ENCODE peak calls at places on chromosomes 13 and 19, in seven cellular contexts. B, L, C, O, Q, G and N are unnamed samples. For H3K36me3, the result is how much of the 10 kb centered on the place peaks cover.

GRCh38 chr13:37870895-37871550 is 1.5 kb upstream of the TRPC4 start:
- DNase-seq in B (no peak), G (no peak), L (no peak), O (no peak), C (no peak), Q (no peak), N (no peak)

GRCh38 chr13:93352616-93353015 is 126.0 kb downstream of the GPC6 start:
- DNase-seq in G (no peak), O (no peak), Q (no peak), C (no peak), L (no peak), B (no peak), N (no peak)

GRCh38 chr19:6849876-6850275 is 37.5 kb upstream of the ADGRE1 start:
- DNase-seq in L (no peak), C (no peak), O (no peak), B (no peak), Q (no peak), G (no peak), N (no peak)

GRCh38 chr19:56595548-56595899 is 422 bp downstream of the ZNF71 start:
- DNase-seq in B (no peak), L (no peak), G (no peak), C (no peak), Q (no peak), O (no peak), N (no peak)

GRCh38 chr19:29526730-29527499 is 1.1 kb downstream of the VSTM2B start:
- DNase-seq in O (no peak), C (peak), B (no peak), Q (no peak), G (peak), L (no peak), N (no peak)

GRCh38 chr13:106477303-106477702 is 58.2 kb downstream of the EFNB2 start:
- DNase-seq in C (no peak), L (no peak), G (no peak), B (no peak), O (peak), Q (no peak), N (no peak)

GRCh38 chr19:39827216-39827615 is 6.7 kb downstream of the DYRK1B start:
- DNase-seq in C (no peak), L (no peak), O (no peak), B (no peak), Q (no peak), G (no peak), N (no peak)

GRCh38 chr19:17997969-17998826 is 9.8 kb upstream of the ARRDC2 start:
- DNase-seq in Q (no peak), B (peak), L (no peak), C (no peak), G (peak), O (no peak), N (no peak)

GRCh38 chr13:28339419-28339818 is 155.5 kb downstream of the FLT1 start:
- DNase-seq in C (no peak), L (no peak), O (no peak), B (no peak), G (no peak), Q (no peak), N (no peak)

GRCh38 chr19:35846038-35846668 is 6.2 kb downstream of the NPHS1 start:
- DNase-seq in L (no peak), O (peak), B (no peak), C (no peak), Q (no peak), G (no peak), N (no peak)

GRCh38 chr19:31533114-31533513 is 183.9 kb upstream of the TSHZ3 start:
- DNase-seq in G (no peak), Q (no peak), O (no peak), L (no peak), B (no peak), C (no peak), N (no peak)

GRCh38 chr19:48554385-48555091 is 2.6 kb downstream of the SULT2B1 start:
- DNase-seq in L (no peak), B (no peak), O (no peak), G (no peak), Q (no peak), C (no peak), N (no peak)

GRCh38 chr13:32881074-32881791 is 135.0 kb upstream of the KL start:
- DNase-seq in L (no peak), C (no peak), O (no peak), Q (no peak), G (no peak), B (no peak), N (no peak)

GRCh38 chr13:75016225-75016624 is 465.7 kb downstream of the TBC1D4 start:
- DNase-seq in G (no peak), C (no peak), B (no peak), O (no peak), L (no peak), Q (no peak), N (no peak)

GRCh38 chr13:39682788-39683187 is 27.3 kb downstream of the COG6 start:
- DNase-seq in G (no peak), L (no peak), Q (no peak), O (no peak), C (no peak), B (no peak), N (no peak)

GRCh38 chr13:40130871-40131636 is 475.6 kb downstream of the COG6 start:
- DNase-seq in O (no peak), Q (no peak), C (no peak), B (no peak), L (no peak), G (no peak), N (no peak)

GRCh38 chr13:34156841-34157365 is 339.0 kb downstream of the RFC3 start:
- DNase-seq in C (peak), L (peak), G (no peak), Q (no peak), B (peak), O (peak), N (no peak)

GRCh38 chr13:65026505-65026904 is 2203.6 kb downstream of the PCDH9 start:
- DNase-seq in B (no peak), L (no peak), O (no peak), Q (no peak), C (no peak), G (no peak), N (no peak)

GRCh38 chr19:35734273-35734672 is 8.0 kb downstream of the IGFLR1 start:
- DNase-seq in O (no peak), L (no peak), Q (no peak), G (no peak), C (no peak), B (no peak), N (no peak)

DNA sequence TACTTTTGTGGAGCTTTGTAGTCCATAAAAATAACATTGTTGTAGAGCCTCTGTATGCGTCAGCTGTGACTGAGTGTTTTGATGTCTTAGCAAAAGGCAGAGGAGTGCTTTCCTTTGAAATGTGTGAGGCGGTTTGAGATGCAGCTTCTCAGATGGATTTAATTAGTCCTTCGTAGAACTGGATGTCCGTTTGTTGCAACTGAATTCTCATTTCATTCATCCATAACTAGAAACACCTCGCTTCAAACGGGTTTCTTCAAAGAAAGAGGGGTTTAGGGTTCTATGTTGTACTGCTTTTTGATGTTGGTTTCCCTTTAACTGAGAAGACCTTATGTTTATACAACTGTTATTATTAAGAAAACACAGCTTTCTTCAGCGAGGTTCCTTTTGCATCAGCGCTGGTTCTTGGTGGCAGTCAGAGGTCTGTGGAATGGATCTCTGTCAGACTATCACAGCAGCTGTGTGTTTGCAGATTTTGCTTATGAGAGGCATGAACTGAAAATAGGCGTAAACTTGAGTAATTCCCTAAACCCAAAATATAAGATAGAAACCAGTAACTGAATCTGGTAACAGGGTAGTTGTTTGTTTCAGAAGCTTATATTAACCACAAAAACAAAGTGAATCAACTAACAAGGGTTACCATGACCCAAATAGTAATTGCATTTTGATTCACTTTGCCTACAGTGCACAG is 194.4 kb downstream of the GGACT start:
- DNase-seq in Q (no peak), O (no peak), L (no peak), B (no peak), G (no peak), C (no peak), N (no peak)
- H3K36me3 ChIP-seq in Q (under half), O (under half), L (under half), B (under half), G (under half), C (under half), N (under half)

DNA sequence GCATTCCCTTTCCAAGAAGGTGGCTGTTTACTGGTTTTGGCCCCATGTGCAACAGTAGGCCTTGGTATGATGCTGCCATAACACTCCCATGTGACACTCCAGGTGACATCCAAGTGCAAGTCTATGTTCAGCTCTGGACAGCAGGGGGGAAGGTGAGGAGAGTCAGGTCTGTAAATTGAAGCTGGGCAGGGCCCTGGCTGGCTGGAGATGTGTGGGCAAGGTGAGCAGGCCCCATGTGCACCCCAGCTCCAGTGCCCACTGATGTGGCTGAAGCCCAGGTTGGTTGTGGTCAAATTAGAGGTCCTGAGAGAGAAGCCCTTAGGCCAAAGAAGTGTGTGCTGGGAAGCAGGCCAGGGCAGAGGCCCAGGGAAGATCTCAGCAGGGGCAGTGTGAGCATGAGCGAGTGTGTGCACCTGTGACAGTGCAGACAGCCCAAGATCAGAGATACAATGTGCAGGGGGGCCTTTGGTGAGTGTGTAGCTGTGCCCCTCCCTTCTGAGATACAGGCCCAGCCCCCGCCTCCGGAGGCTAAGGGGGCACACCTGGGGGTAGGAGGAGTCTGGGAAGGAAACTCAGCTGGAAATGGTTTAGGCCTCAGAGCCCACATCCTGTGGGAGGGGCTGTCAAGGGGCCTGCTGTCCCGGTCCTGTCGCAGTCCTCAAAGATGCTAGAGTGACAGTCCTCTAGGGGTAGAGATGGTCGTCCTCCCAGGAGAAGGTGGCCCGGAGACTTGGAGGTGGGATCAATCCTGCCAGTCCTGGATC is 18.6 kb downstream of the DEDD2 start:
- DNase-seq in O (peak), L (no peak), Q (peak), G (no peak), C (peak), B (no peak), N (no peak)
- H3K27ac ChIP-seq in O (peak), L (peak), Q (peak), G (no peak), C (no peak), B (no peak), N (peak)

DNA sequence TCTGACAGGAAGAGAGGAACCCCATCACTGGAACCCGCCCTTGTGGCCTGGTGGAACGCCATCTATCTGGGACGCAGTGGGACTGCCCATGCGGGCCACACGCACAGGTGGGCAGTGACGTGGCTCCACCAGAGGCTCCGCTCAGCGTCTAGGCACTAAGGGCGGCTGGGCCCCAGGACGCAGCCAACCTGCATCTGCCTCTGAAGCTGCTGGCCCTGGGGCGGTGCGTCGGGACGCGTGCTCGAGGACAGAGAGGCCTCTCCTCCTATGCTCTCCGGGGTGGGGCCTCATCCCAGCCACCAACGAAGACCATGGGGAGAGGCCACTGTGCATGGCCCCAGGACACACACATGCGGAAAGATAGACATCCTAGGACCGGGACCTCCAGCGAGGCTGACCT is 18.1 kb downstream of the IZUMO4 start:
- DNase-seq in B (no peak), C (no peak), Q (no peak), G (no peak), O (no peak), L (peak), N (no peak)
- H3K36me3 ChIP-seq in B (half or more), C (under half), Q (under half), G (under half), O (half or more), L (under half), N (half or more)

DNA sequence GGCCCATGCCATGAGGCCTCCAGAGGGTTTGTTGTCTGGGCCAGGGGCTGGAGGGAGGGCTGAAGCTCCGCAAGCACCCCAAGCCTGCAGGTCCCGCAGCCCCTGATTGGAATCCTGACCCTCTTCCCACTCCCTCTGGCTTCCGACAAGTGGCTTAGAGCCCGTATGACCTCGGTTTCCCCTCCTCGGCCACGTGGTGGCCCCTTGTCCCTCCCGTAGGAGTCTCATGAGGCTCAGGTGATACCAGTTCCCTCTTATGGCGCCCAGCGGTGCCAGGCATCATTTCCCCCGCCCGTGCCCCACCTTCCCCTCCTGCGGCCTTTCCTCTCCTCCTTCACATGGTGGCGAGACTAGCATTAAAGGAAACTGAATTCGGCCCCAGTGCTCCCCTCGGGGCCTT is 6.1 kb downstream of the THOP1 start:
- DNase-seq in O (no peak), C (no peak), G (no peak), L (no peak), Q (no peak), B (no peak), N (no peak)
- H3K27ac ChIP-seq in O (no peak), C (no peak), G (no peak), L (no peak), Q (no peak), B (no peak), N (peak)

GRCh38 chr19:16516923-16517610 is 20.9 kb downstream of the C19orf44 start:
- DNase-seq in B (no peak), Q (no peak), G (no peak), O (no peak), C (no peak), L (no peak), N (no peak)
- H3K36me3 ChIP-seq in B (half or more), Q (under half), G (under half), O (under half), C (under half), L (under half), N (under half)

GRCh38 chr19:10881403-10882107 is 10.2 kb downstream of the CARM1 start:
- DNase-seq in O (no peak), G (no peak), B (no peak), L (no peak), Q (no peak), C (no peak), N (peak)

GRCh38 chr19:10876459-10877240 is 5.3 kb downstream of the CARM1 start:
- DNase-seq in C (no peak), O (no peak), B (no peak), L (peak), G (peak), Q (no peak), N (no peak)

GRCh38 chr19:10874019-10874418 is 2.7 kb downstream of the CARM1 start:
- DNase-seq in Q (no peak), B (no peak), G (no peak), L (no peak), O (peak), C (no peak), N (no peak)

GRCh38 chr19:10882108-10882457 is 10.7 kb downstream of the CARM1 start:
- DNase-seq in B (no peak), L (peak), O (no peak), C (no peak), G (peak), Q (no peak), N (no peak)

GRCh38 chr19:10878253-10878652 is 6.9 kb downstream of the CARM1 start:
- DNase-seq in O (no peak), B (no peak), C (no peak), Q (no peak), L (no peak), G (no peak), N (no peak)
- H3K27ac ChIP-seq in O (peak), B (no peak), C (no peak), Q (peak), L (peak), G (peak), N (no peak)

DNA sequence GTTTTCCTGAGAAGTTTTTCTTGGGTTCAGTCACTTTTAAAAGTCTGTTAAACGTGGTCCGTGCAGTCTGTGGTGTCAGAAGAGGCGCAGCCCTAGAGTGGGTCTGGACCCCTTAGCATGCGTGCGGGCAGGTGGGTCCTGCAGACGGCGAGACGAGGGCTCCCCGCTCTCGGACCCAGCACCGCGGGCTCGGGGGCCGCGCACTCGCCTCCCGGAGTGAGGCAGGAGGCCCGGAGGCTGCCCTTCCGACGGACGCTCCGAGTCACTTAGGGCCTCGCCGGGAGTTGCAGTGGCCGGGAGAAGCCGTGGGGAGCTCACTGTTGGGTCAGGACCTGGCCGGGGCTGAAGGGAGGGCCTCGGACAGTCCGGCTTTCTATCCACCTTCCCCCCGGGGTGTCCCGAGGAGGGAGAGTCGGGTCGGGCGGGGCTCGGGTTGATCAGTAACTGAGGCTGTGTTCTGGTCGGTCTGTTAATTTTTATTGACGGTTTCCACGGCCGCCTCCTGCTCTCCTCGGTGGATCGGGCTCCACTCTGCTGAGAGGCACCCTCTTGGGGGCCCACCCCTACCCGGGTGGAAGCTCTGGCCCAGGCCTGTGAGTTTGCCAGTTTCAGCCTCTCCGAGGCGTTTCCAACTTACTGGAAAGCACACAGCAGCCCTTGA is 1.3 kb downstream of the PTBP1 start:
- DNase-seq in B (no peak), L (no peak), C (no peak), Q (no peak), G (no peak), O (peak), N (peak)
- H3K36me3 ChIP-seq in B (under half), L (under half), C (under half), Q (under half), G (under half), O (under half), N (under half)

GRCh38 chr13:109874921-109875454 is 88.6 kb upstream of the IRS2 start:
- DNase-seq in L (no peak), G (no peak), O (no peak), B (no peak), Q (no peak), C (no peak), N (no peak)

GRCh38 chr13:109874444-109874920 is 88.1 kb upstream of the IRS2 start:
- DNase-seq in L (no peak), G (no peak), B (no peak), C (no peak), O (no peak), Q (no peak), N (no peak)

GRCh38 chr13:109873351-109874123 is 87.2 kb upstream of the IRS2 start:
- DNase-seq in O (no peak), B (no peak), C (no peak), L (no peak), Q (no peak), G (no peak), N (no peak)

GRCh38 chr13:109871018-109871370 is 84.6 kb upstream of the IRS2 start:
- DNase-seq in Q (no peak), B (no peak), G (no peak), C (no peak), O (no peak), L (no peak), N (no peak)

GRCh38 chr13:109872864-109873263 is 86.5 kb upstream of the IRS2 start:
- DNase-seq in G (no peak), L (no peak), C (no peak), Q (no peak), B (no peak), O (no peak), N (no peak)
- H3K27ac ChIP-seq in G (no peak), L (no peak), C (no peak), Q (no peak), B (no peak), O (no peak), N (no peak)